ENCODE peak calls at places on chromosome 18, in six cellular contexts. K is prostate gland, H is Peyer's patch, S is uterus, Z is stomach, D is A549. X is an unnamed sample. For H3K4me1, the result is how much of the 10 kb centered on the place peaks cover.

GRCh38 chr18:34611904-34612303 is 98.2 kb upstream of the DTNA start:
- DNase-seq in H (no peak), Z (no peak), S (no peak), K (no peak), D (no peak), X (no peak)

GRCh38 chr18:76981388-76981968 is 151.1 kb downstream of the MBP start:
- DNase-seq in H (peak), K (no peak), S (no peak), Z (peak), D (no peak), X (no peak)

GRCh38 chr18:55265916-55266488 is 306.7 kb upstream of the CCDC68 start:
- DNase-seq in S (no peak), D (no peak), H (no peak), Z (no peak), K (no peak), X (no peak)

GRCh38 chr18:74023220-74023619 is 124.4 kb downstream of the FBXO15 start:
- DNase-seq in H (no peak), K (no peak), S (no peak), Z (no peak), D (no peak), X (no peak)

GRCh38 chr18:61898576-61899205 is 5.9 kb upstream of the RNF152 start:
- DNase-seq in S (no peak), D (peak), Z (no peak), H (no peak), K (peak), X (no peak)

GRCh38 chr18:13700153-13700552 is 26.2 kb downstream of the FAM210A start:
- DNase-seq in H (no peak), S (no peak), Z (no peak), K (no peak), D (no peak), X (no peak)

GRCh38 chr18:38244360-38244940 is 678.9 kb upstream of the CELF4 start:
- DNase-seq in Z (no peak), D (no peak), S (no peak), H (no peak), K (no peak), X (no peak)

GRCh38 chr18:31241900-31242409 is 76.0 kb upstream of the DSG1 start:
- DNase-seq in H (no peak), S (no peak), Z (no peak), D (peak), K (peak), X (no peak)

GRCh38 chr18:79962835-79963657 is 1.4 kb upstream of the HSBP1L1 start:
- DNase-seq in K (no peak), H (peak), D (no peak), S (no peak), Z (no peak), X (peak)

GRCh38 chr18:25560369-25560768 is 208.4 kb upstream of the ZNF521 start:
- DNase-seq in H (no peak), S (no peak), D (no peak), Z (no peak), K (peak), X (no peak)

GRCh38 chr18:77086656-77087390 is 45.8 kb downstream of the MBP start:
- DNase-seq in H (no peak), S (no peak), D (no peak), K (no peak), Z (no peak), X (no peak)

GRCh38 chr18:63366991-63367240 is at the start of gene KDSR:
- DNase-seq in H (no peak), Z (no peak), K (no peak), S (no peak), D (no peak), X (no peak)

GRCh38 chr18:50805732-50806131 is 14.1 kb downstream of the MRO start:
- DNase-seq in D (no peak), H (no peak), Z (no peak), K (no peak), S (no peak), X (no peak)

GRCh38 chr18:36379426-36379984 is 82.0 kb downstream of the FHOD3 start:
- DNase-seq in H (no peak), K (no peak), S (no peak), Z (no peak), D (no peak), X (no peak)

GRCh38 chr18:46756559-46757201 is at the start of gene ST8SIA5:
- DNase-seq in K (no peak), S (no peak), D (no peak), H (no peak), Z (no peak), X (peak)

GRCh38 chr18:79483971-79484491 is 88.3 kb downstream of the NFATC1 start:
- DNase-seq in D (no peak), Z (no peak), K (no peak), S (no peak), H (no peak), X (peak)

GRCh38 chr18:59049726-59050660 is 89.7 kb upstream of the SEC11C start:
- DNase-seq in H (no peak), Z (no peak), D (no peak), S (no peak), K (no peak), X (no peak)

GRCh38 chr18:47163241-47163640 is 12.9 kb downstream of the IER3IP1 start:
- DNase-seq in K (no peak), Z (no peak), H (no peak), S (no peak), D (no peak), X (no peak)

GRCh38 chr18:58180738-58181353 is 136.8 kb downstream of the NEDD4L start:
- DNase-seq in D (peak), K (peak), H (peak), Z (peak), S (no peak), X (no peak)

GRCh38 chr18:55861266-55861665 is 273.3 kb upstream of the TCF4 start:
- DNase-seq in Z (no peak), K (no peak), S (no peak), H (no peak), D (no peak), X (no peak)

GRCh38 chr18:29874519-29875098 is 1167.9 kb downstream of the DSC3 start:
- DNase-seq in H (no peak), D (no peak), S (no peak), K (no peak), Z (no peak), X (no peak)

GRCh38 chr18:26133652-26134051 is at the start of gene PSMA8:
- DNase-seq in K (no peak), H (peak), S (no peak), Z (no peak), D (no peak), X (no peak)

GRCh38 chr18:54267688-54268087 is 1.6 kb upstream of the POLI start:
- DNase-seq in K (no peak), Z (no peak), D (no peak), H (no peak), S (no peak), X (no peak)

GRCh38 chr18:42931501-42931900 is 184.0 kb downstream of the RIT2 start:
- DNase-seq in H (no peak), Z (no peak), D (no peak), K (no peak), S (no peak), X (no peak)

GRCh38 chr18:79798346-79798998 is 734 bp downstream of the KCNG2 start:
- DNase-seq in Z (no peak), S (no peak), H (no peak), K (no peak), D (no peak), X (no peak)

DNA sequence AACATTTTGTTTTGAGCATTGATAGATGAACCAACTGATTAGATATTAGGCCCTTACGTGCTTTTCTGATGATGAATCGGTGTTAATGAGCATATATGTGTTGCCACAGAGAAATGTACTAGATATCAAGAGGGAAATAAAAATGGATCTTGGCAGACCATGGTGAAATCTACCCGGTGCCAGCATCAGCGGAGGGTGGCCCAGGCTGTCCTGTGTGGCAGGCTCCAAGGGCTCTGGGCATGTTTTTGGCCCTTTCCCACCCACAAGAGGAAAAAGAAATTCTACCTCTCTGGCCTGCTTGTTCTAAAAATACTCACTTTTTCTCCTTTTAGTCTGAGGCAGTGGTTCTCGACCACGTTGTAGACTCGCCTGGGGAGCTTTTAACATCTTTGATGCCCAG is 154.2 kb downstream of the CTIF start:
- DNase-seq in S (no peak), Z (no peak), H (no peak), D (no peak), K (no peak), X (no peak)
- H3K4me1 ChIP-seq in S (under half), Z (under half), H (under half), D (under half), K (under half), X (under half)

DNA sequence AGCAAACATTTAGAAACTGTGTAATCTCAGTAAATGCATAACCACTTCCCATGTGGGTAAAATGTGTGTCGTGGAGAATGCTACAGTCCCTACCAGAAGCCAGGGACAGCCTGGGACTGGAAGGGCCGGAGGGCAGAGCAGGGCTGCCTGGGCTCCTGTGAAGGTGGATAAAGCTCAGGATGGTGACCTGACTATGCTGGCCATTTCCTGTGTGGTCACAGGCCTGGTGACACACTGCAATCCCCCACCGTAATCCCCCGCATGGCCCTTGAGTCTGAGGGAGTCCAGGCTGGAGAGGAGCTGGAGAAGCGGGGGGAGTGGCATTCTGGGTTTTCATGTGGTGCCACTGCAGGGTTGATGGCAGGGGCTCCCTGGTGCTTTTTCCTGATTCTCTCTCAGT is 102.3 kb downstream of the LRRC30 start:
- DNase-seq in Z (no peak), K (no peak), D (no peak), H (no peak), S (no peak), X (no peak)
- TF ChIP-seq POLR2A in Z (no peak), K (no peak), D (no peak), H (no peak), S (no peak), X (no peak)

GRCh38 chr18:4453712-4454547 is 1.2 kb downstream of the DLGAP1 start:
- DNase-seq in H (no peak), Z (no peak), D (no peak), S (no peak), K (no peak), X (no peak)
- TF ChIP-seq CTCF in H (no peak), Z (no peak), D (no peak), S (no peak), K (no peak), X (no peak)

GRCh38 chr18:48927286-48928080 is 23.3 kb downstream of the SMAD7 start:
- DNase-seq in S (no peak), D (no peak), H (no peak), Z (no peak), K (no peak), X (no peak)
- H3K4me1 ChIP-seq in S (under half), D (half or more), H (under half), Z (half or more), K (under half), X (half or more)